ENCODE peak calls at places on chromosomes 2 and 18, in five cellular contexts. One of them, this sample, is unnamed.

GRCh38 chr18:45733535-45733934 is 9.6 kb downstream of the SLC14A1 start:
- DNase-seq in IMR-90: no peak
- DNase-seq in mesendoderm: peak
- DNase-seq in H9: peak
- DNase-seq in neuronal stem cell: no peak
- DNase-seq in this sample: no peak

GRCh38 chr2:100895402-100895801 is 75.5 kb downstream of the NPAS2 start:
- DNase-seq in IMR-90: no peak
- DNase-seq in neuronal stem cell: no peak
- DNase-seq in mesendoderm: no peak
- DNase-seq in H9: no peak
- DNase-seq in this sample: peak

GRCh38 chr2:1773883-1774282 is 29.6 kb upstream of the PXDN start:
- DNase-seq in neuronal stem cell: no peak
- DNase-seq in IMR-90: no peak
- DNase-seq in H9: peak
- DNase-seq in mesendoderm: no peak
- DNase-seq in this sample: peak

GRCh38 chr2:232929303-232930123 is 59.4 kb downstream of the SNORC start:
- DNase-seq in neuronal stem cell: no peak
- DNase-seq in H9: no peak
- DNase-seq in IMR-90: no peak
- DNase-seq in mesendoderm: peak
- DNase-seq in this sample: no peak

GRCh38 chr2:166628478-166629136 is 134.6 kb upstream of the SCN7A start:
- DNase-seq in IMR-90: no peak
- DNase-seq in mesendoderm: peak
- DNase-seq in neuronal stem cell: no peak
- DNase-seq in H9: peak
- DNase-seq in this sample: peak

GRCh38 chr2:85999131-85999831 is 106.4 kb downstream of the POLR1A start:
- DNase-seq in IMR-90: peak
- DNase-seq in H9: peak
- DNase-seq in mesendoderm: peak
- DNase-seq in neuronal stem cell: no peak
- DNase-seq in this sample: no peak

GRCh38 chr2:46538393-46538792 is 59.0 kb downstream of the TMEM247 start:
- DNase-seq in mesendoderm: no peak
- DNase-seq in IMR-90: peak
- DNase-seq in H9: no peak
- DNase-seq in neuronal stem cell: no peak
- DNase-seq in this sample: peak

GRCh38 chr2:45577426-45577825 is 33.6 kb downstream of the SRBD1 start:
- DNase-seq in mesendoderm: no peak
- DNase-seq in IMR-90: peak
- DNase-seq in H9: no peak
- DNase-seq in neuronal stem cell: no peak
- DNase-seq in this sample: peak

GRCh38 chr18:37845498-37845897 is 279.9 kb upstream of the CELF4 start:
- DNase-seq in H9: no peak
- DNase-seq in mesendoderm: no peak
- DNase-seq in neuronal stem cell: no peak
- DNase-seq in IMR-90: no peak
- DNase-seq in this sample: no peak

GRCh38 chr2:45009303-45009927 is at the start of gene SIX2:
- DNase-seq in H9: peak
- DNase-seq in mesendoderm: peak
- DNase-seq in neuronal stem cell: peak
- DNase-seq in IMR-90: peak
- DNase-seq in this sample: peak

GRCh38 chr2:240424341-240425235 is 10.9 kb upstream of the GPC1 start:
- DNase-seq in mesendoderm: no peak
- DNase-seq in H9: peak
- DNase-seq in IMR-90: no peak
- DNase-seq in neuronal stem cell: no peak
- DNase-seq in this sample: no peak

GRCh38 chr2:228681426-228681825 is 499.9 kb upstream of the SPHKAP start:
- DNase-seq in IMR-90: peak
- DNase-seq in H9: peak
- DNase-seq in mesendoderm: peak
- DNase-seq in neuronal stem cell: no peak
- DNase-seq in this sample: peak

GRCh38 chr2:42566837-42567251 is 1.6 kb upstream of the MTA3 start:
- DNase-seq in mesendoderm: no peak
- DNase-seq in H9: no peak
- DNase-seq in IMR-90: no peak
- DNase-seq in neuronal stem cell: no peak
- DNase-seq in this sample: no peak

GRCh38 chr2:1581965-1582625 is 162.2 kb downstream of the PXDN start:
- DNase-seq in mesendoderm: peak
- DNase-seq in IMR-90: no peak
- DNase-seq in H9: no peak
- DNase-seq in neuronal stem cell: no peak
- DNase-seq in this sample: peak

GRCh38 chr18:34880403-34880802 is 160.8 kb upstream of the MAPRE2 start:
- DNase-seq in neuronal stem cell: no peak
- DNase-seq in mesendoderm: no peak
- DNase-seq in IMR-90: no peak
- DNase-seq in H9: no peak
- DNase-seq in this sample: no peak

GRCh38 chr2:74441690-74442482 is at the start of gene RTKN:
- DNase-seq in IMR-90: no peak
- DNase-seq in mesendoderm: peak
- DNase-seq in neuronal stem cell: peak
- DNase-seq in H9: peak
- DNase-seq in this sample: peak

GRCh38 chr18:63578357-63578958 is 8.7 kb upstream of the SERPINB13 start:
- DNase-seq in H9: peak
- DNase-seq in IMR-90: peak
- DNase-seq in mesendoderm: peak
- DNase-seq in neuronal stem cell: peak
- DNase-seq in this sample: peak

GRCh38 chr2:43318791-43319190 is 92.4 kb upstream of the ZFP36L2 start:
- DNase-seq in H9: no peak
- DNase-seq in IMR-90: peak
- DNase-seq in mesendoderm: no peak
- DNase-seq in neuronal stem cell: no peak
- DNase-seq in this sample: no peak

GRCh38 chr2:222355860-222356259 is 57.1 kb upstream of the PAX3 start:
- DNase-seq in neuronal stem cell: no peak
- DNase-seq in mesendoderm: no peak
- DNase-seq in IMR-90: no peak
- DNase-seq in H9: no peak
- DNase-seq in this sample: no peak

GRCh38 chr2:181465686-181466375 is 8.6 kb downstream of the ITGA4 start:
- DNase-seq in mesendoderm: peak
- DNase-seq in IMR-90: peak
- DNase-seq in neuronal stem cell: no peak
- DNase-seq in H9: no peak
- DNase-seq in this sample: no peak

DNA sequence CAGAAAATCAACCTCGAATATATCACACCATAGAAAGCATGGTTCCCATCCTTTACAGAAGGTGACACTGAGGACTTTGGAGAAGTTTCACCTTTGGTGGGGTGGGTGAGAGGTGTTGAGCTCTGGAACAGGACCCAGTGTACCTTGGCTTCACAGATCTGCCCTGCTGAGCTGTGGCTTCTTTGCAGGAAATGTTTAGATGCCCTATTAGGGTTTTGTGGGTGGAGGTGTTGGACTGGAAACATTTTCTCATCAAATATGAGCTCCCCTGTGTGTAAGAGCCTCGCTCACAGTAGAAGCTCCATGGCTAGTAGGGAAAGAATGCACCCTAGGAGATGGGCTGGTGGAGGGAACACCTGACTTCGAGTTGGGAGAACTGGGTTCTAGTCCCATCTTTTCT is 55.6 kb downstream of the RPL37A start:
- DNase-seq in H9: no peak
- DNase-seq in mesendoderm: no peak
- DNase-seq in neuronal stem cell: no peak
- DNase-seq in IMR-90: no peak
- DNase-seq in this sample: no peak
- H3K27ac ChIP-seq in H9: no peak
- H3K27ac ChIP-seq in mesendoderm: no peak
- H3K27ac ChIP-seq in neuronal stem cell: no peak
- H3K27ac ChIP-seq in IMR-90: no peak
- H3K27ac ChIP-seq in this sample: no peak

GRCh38 chr2:171433763-171434670 is at the start of the genes DCAF17 and METTL8:
- DNase-seq in IMR-90: peak
- DNase-seq in neuronal stem cell: peak
- DNase-seq in mesendoderm: peak
- DNase-seq in H9: peak
- DNase-seq in this sample: peak

GRCh38 chr2:171432206-171432968 is 1.4 kb downstream of the METTL8 start:
- DNase-seq in mesendoderm: no peak
- DNase-seq in neuronal stem cell: no peak
- DNase-seq in H9: no peak
- DNase-seq in IMR-90: peak
- DNase-seq in this sample: no peak

GRCh38 chr2:171431677-171432167 is 2.1 kb downstream of the METTL8 start:
- DNase-seq in H9: peak
- DNase-seq in mesendoderm: no peak
- DNase-seq in IMR-90: no peak
- DNase-seq in neuronal stem cell: no peak
- DNase-seq in this sample: no peak

GRCh38 chr2:171432969-171433762 is 624 bp downstream of the METTL8 start:
- DNase-seq in mesendoderm: peak
- DNase-seq in IMR-90: peak
- DNase-seq in H9: peak
- DNase-seq in neuronal stem cell: no peak
- DNase-seq in this sample: peak

GRCh38 chr2:171430516-171431410 is 3.0 kb downstream of the METTL8 start:
- DNase-seq in H9: peak
- DNase-seq in neuronal stem cell: no peak
- DNase-seq in mesendoderm: peak
- DNase-seq in IMR-90: no peak
- DNase-seq in this sample: no peak
- H2BK5ac ChIP-seq in H9: no peak
- H2BK5ac ChIP-seq in neuronal stem cell: no peak
- H2BK5ac ChIP-seq in mesendoderm: peak
- H2BK5ac ChIP-seq in IMR-90: no peak
- H2BK5ac ChIP-seq in this sample: peak

GRCh38 chr2:96866986-96867755 is 2.7 kb downstream of the SEMA4C start:
- DNase-seq in neuronal stem cell: no peak
- DNase-seq in mesendoderm: no peak
- DNase-seq in H9: no peak
- DNase-seq in IMR-90: no peak
- DNase-seq in this sample: no peak

GRCh38 chr2:96866586-96866985 is 3.3 kb downstream of the SEMA4C start:
- DNase-seq in H9: no peak
- DNase-seq in neuronal stem cell: no peak
- DNase-seq in IMR-90: no peak
- DNase-seq in mesendoderm: no peak
- DNase-seq in this sample: no peak

GRCh38 chr2:96869281-96869823 is 528 bp downstream of the SEMA4C start:
- DNase-seq in mesendoderm: peak
- DNase-seq in H9: no peak
- DNase-seq in IMR-90: peak
- DNase-seq in neuronal stem cell: no peak
- DNase-seq in this sample: peak

GRCh38 chr2:96868555-96869280 is 1.2 kb downstream of the SEMA4C start:
- DNase-seq in H9: peak
- DNase-seq in neuronal stem cell: peak
- DNase-seq in IMR-90: peak
- DNase-seq in mesendoderm: peak
- DNase-seq in this sample: peak

GRCh38 chr2:96867756-96868554 is 1.9 kb downstream of the SEMA4C start:
- DNase-seq in neuronal stem cell: no peak
- DNase-seq in H9: no peak
- DNase-seq in mesendoderm: peak
- DNase-seq in IMR-90: no peak
- DNase-seq in this sample: no peak
- H3K4ac ChIP-seq in neuronal stem cell: peak
- H3K4ac ChIP-seq in H9: no peak
- H3K4ac ChIP-seq in mesendoderm: peak
- H3K4ac ChIP-seq in IMR-90: peak
- H3K4ac ChIP-seq in this sample: peak

DNA sequence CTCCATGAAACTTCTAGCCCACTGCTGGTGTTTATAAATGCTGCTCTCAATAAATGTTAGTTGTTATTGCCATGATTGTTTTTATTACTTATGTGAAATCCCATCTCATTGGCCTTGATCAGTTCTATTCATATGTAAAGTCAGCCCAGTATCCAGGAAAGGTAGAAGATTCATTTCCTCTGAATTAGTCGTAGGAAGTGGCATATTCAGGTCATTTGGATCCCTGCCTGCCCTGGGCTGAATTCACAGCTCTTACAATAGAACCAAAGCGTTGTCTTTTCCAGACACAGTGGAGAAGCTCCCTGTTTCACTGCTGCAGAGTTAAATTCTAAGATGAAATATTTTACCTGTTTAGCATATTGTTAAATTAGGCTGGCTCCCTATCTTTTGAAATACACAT is 70.3 kb downstream of the MAIP1 start:
- DNase-seq in IMR-90: peak
- DNase-seq in neuronal stem cell: no peak
- DNase-seq in H9: no peak
- DNase-seq in mesendoderm: no peak
- DNase-seq in this sample: no peak
- H3K27ac ChIP-seq in IMR-90: no peak
- H3K27ac ChIP-seq in neuronal stem cell: no peak
- H3K27ac ChIP-seq in H9: no peak
- H3K27ac ChIP-seq in mesendoderm: no peak
- H3K27ac ChIP-seq in this sample: no peak

GRCh38 chr2:233966388-233966787 is 49.2 kb downstream of the TRPM8 start:
- DNase-seq in mesendoderm: no peak
- DNase-seq in neuronal stem cell: no peak
- DNase-seq in IMR-90: peak
- DNase-seq in H9: no peak
- DNase-seq in this sample: no peak

GRCh38 chr2:233967163-233967562 is 50.0 kb downstream of the TRPM8 start:
- DNase-seq in IMR-90: no peak
- DNase-seq in H9: no peak
- DNase-seq in neuronal stem cell: no peak
- DNase-seq in mesendoderm: no peak
- DNase-seq in this sample: no peak

GRCh38 chr2:233964581-233964980 is 47.4 kb downstream of the TRPM8 start:
- DNase-seq in IMR-90: no peak
- DNase-seq in H9: no peak
- DNase-seq in neuronal stem cell: no peak
- DNase-seq in mesendoderm: no peak
- DNase-seq in this sample: no peak

GRCh38 chr2:233961905-233962304 is 44.7 kb downstream of the TRPM8 start:
- DNase-seq in neuronal stem cell: no peak
- DNase-seq in H9: no peak
- DNase-seq in mesendoderm: no peak
- DNase-seq in IMR-90: no peak
- DNase-seq in this sample: no peak

GRCh38 chr2:233965032-233965614 is 48.0 kb downstream of the TRPM8 start:
- DNase-seq in mesendoderm: no peak
- DNase-seq in H9: no peak
- DNase-seq in IMR-90: no peak
- DNase-seq in neuronal stem cell: no peak
- DNase-seq in this sample: no peak
- H2BK5ac ChIP-seq in mesendoderm: no peak
- H2BK5ac ChIP-seq in H9: no peak
- H2BK5ac ChIP-seq in IMR-90: no peak
- H2BK5ac ChIP-seq in neuronal stem cell: no peak
- H2BK5ac ChIP-seq in this sample: no peak